ENCODE peak calls at places on chromosomes 13 and 19, in six cellular contexts. One of them, this sample, is unnamed.

GRCh38 chr19:49421039-49421877 is 2.0 kb downstream of the PTH2 start:
- DNase-seq in endothelial cell of umbilical vein: peak
- DNase-seq in GM12878: no peak
- DNase-seq in H1: peak
- DNase-seq in GM23338: peak
- DNase-seq in HCT116: no peak
- DNase-seq in this sample: peak

GRCh38 chr13:97116754-97117153 is 105.4 kb upstream of the MBNL2 start:
- DNase-seq in GM12878: no peak
- DNase-seq in GM23338: peak
- DNase-seq in endothelial cell of umbilical vein: peak
- DNase-seq in HCT116: no peak
- DNase-seq in H1: no peak
- DNase-seq in this sample: no peak

GRCh38 chr13:19586904-19587634 is 25.7 kb upstream of the TPTE2 start:
- DNase-seq in GM23338: peak
- DNase-seq in endothelial cell of umbilical vein: no peak
- DNase-seq in GM12878: peak
- DNase-seq in HCT116: no peak
- DNase-seq in H1: no peak
- DNase-seq in this sample: peak

GRCh38 chr13:98598043-98598442 is 21.1 kb upstream of the STK24 start:
- DNase-seq in H1: no peak
- DNase-seq in GM23338: peak
- DNase-seq in HCT116: no peak
- DNase-seq in endothelial cell of umbilical vein: peak
- DNase-seq in GM12878: no peak
- DNase-seq in this sample: no peak

GRCh38 chr13:36965767-36966166 is 33.4 kb downstream of the ALG5 start:
- DNase-seq in GM12878: no peak
- DNase-seq in GM23338: no peak
- DNase-seq in H1: no peak
- DNase-seq in endothelial cell of umbilical vein: peak
- DNase-seq in HCT116: peak
- DNase-seq in this sample: no peak

GRCh38 chr13:44402902-44403719 is 29.5 kb downstream of the SERP2 start:
- DNase-seq in GM23338: peak
- DNase-seq in HCT116: no peak
- DNase-seq in H1: no peak
- DNase-seq in endothelial cell of umbilical vein: no peak
- DNase-seq in GM12878: no peak
- DNase-seq in this sample: no peak

GRCh38 chr19:42252365-42253244 is 2.3 kb downstream of the ERF start:
- DNase-seq in endothelial cell of umbilical vein: no peak
- DNase-seq in GM23338: peak
- DNase-seq in H1: no peak
- DNase-seq in HCT116: no peak
- DNase-seq in GM12878: no peak
- DNase-seq in this sample: no peak

GRCh38 chr13:30859326-30859725 is 46.7 kb upstream of the MEDAG start:
- DNase-seq in HCT116: no peak
- DNase-seq in GM23338: no peak
- DNase-seq in endothelial cell of umbilical vein: peak
- DNase-seq in H1: no peak
- DNase-seq in GM12878: no peak
- DNase-seq in this sample: no peak

GRCh38 chr19:39607021-39607420 is 4.7 kb downstream of the LGALS13 start:
- DNase-seq in HCT116: no peak
- DNase-seq in H1: no peak
- DNase-seq in GM12878: no peak
- DNase-seq in endothelial cell of umbilical vein: no peak
- DNase-seq in GM23338: no peak
- DNase-seq in this sample: no peak
- TF ChIP-seq EZH2 in HCT116: no peak
- TF ChIP-seq EZH2 in H1: no peak
- TF ChIP-seq EZH2 in GM12878: no peak
- TF ChIP-seq EZH2 in endothelial cell of umbilical vein: no peak
- TF ChIP-seq EZH2 in GM23338: no peak
- TF ChIP-seq EZH2 in this sample: no peak

DNA sequence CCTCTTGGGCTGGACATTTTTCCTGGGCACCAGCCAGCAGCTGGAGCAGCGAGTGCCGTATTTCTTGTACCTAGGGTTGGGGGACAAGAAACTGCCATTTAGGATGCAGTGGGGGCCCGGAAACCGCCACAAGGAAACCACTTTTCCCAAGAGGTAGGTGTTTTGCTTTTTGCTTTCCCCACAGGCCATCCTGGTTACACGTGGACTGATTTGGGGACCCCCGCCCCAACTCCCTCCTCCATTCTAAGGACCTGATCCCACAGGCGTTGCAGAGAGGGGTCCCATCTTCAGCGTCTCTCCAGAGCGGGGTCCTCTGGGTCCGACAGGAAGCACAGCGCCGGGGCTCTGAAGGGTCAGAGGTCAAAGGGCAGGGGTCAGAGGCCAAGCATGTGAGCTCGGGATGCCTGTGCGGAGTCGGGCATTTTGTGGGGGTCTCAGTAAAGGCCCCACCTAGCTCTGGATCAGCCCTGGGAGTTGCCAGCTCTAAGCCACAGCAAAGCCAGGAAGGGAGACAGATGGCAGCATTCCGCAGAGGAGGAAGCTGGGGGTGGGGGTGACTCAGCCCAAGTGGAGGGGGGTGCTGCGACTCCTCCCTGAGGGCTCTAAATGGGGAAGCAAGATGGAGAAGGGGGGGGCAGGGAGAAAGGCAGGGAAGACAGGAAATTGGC is 4.3 kb downstream of the ZGLP1 start:
- DNase-seq in H1: no peak
- DNase-seq in endothelial cell of umbilical vein: no peak
- DNase-seq in HCT116: no peak
- DNase-seq in GM12878: no peak
- DNase-seq in GM23338: no peak
- DNase-seq in this sample: no peak
- TF ChIP-seq POLR2AphosphoS5 in H1: no peak
- TF ChIP-seq POLR2AphosphoS5 in endothelial cell of umbilical vein: no peak
- TF ChIP-seq POLR2AphosphoS5 in HCT116: no peak
- TF ChIP-seq POLR2AphosphoS5 in GM12878: no peak
- TF ChIP-seq POLR2AphosphoS5 in GM23338: no peak
- TF ChIP-seq POLR2AphosphoS5 in this sample: no peak

DNA sequence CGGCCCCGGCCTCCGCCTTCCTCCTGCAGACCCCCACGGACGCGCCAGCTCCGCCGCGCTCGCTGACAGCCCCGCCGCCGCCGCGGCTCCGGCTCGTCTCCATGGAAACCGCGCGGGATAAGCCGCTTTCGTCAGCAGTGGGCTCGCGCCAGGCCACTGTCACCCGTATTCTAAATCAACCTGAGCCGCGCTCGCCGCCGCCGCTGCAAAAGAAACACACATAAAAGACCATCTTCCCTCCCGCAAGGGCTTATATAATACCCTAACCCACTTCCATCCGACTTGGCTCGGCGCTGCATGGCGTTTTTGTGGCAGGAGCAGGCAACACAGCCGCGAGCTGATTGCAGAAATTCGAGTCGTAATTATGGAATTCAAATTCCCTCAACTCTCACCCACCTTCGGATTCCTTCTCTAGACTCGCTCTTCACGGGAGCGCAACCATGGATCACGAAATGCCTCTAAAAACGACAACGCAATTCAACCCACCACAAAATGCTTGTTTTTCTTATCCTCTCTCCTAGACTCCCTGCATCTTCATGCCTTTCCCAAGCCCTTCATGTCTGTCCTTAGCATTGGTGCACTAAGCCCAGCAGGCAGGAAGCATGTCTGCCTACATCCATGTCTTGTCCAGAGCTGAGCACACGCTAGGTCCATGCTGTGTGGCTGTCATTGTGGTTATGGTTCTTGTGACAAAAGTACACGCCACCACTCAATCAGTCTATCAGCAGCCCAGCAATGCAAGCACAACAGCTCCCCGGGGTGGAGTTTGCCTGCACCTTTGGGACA is at the start of gene AMER2:
- DNase-seq in GM23338: peak
- DNase-seq in GM12878: no peak
- DNase-seq in H1: peak
- DNase-seq in HCT116: no peak
- DNase-seq in endothelial cell of umbilical vein: peak
- DNase-seq in this sample: no peak
- TF ChIP-seq EZH2 in GM23338: peak
- TF ChIP-seq EZH2 in GM12878: peak
- TF ChIP-seq EZH2 in H1: peak
- TF ChIP-seq EZH2 in HCT116: no peak
- TF ChIP-seq EZH2 in endothelial cell of umbilical vein: peak
- TF ChIP-seq EZH2 in this sample: no peak

GRCh38 chr19:54206831-54207177 is 6.1 kb downstream of the RPS9 start:
- DNase-seq in endothelial cell of umbilical vein: no peak
- DNase-seq in GM12878: no peak
- DNase-seq in GM23338: no peak
- DNase-seq in HCT116: no peak
- DNase-seq in H1: no peak
- DNase-seq in this sample: no peak
- TF ChIP-seq POLR2AphosphoS5 in endothelial cell of umbilical vein: no peak
- TF ChIP-seq POLR2AphosphoS5 in GM12878: no peak
- TF ChIP-seq POLR2AphosphoS5 in GM23338: no peak
- TF ChIP-seq POLR2AphosphoS5 in HCT116: no peak
- TF ChIP-seq POLR2AphosphoS5 in H1: peak
- TF ChIP-seq POLR2AphosphoS5 in this sample: no peak

GRCh38 chr19:46014534-46014933 is 8.3 kb downstream of the PGLYRP1 start:
- DNase-seq in H1: no peak
- DNase-seq in GM12878: no peak
- DNase-seq in GM23338: no peak
- DNase-seq in endothelial cell of umbilical vein: no peak
- DNase-seq in HCT116: no peak
- DNase-seq in this sample: no peak
- TF ChIP-seq EZH2 in H1: no peak
- TF ChIP-seq EZH2 in GM12878: no peak
- TF ChIP-seq EZH2 in GM23338: no peak
- TF ChIP-seq EZH2 in endothelial cell of umbilical vein: no peak
- TF ChIP-seq EZH2 in HCT116: no peak
- TF ChIP-seq EZH2 in this sample: no peak

GRCh38 chr19:38786572-38787265 is 2.3 kb upstream of the LGALS7B start:
- DNase-seq in H1: no peak
- DNase-seq in GM23338: no peak
- DNase-seq in HCT116: no peak
- DNase-seq in GM12878: no peak
- DNase-seq in endothelial cell of umbilical vein: no peak
- DNase-seq in this sample: no peak
- TF ChIP-seq POLR2AphosphoS5 in H1: no peak
- TF ChIP-seq POLR2AphosphoS5 in GM23338: no peak
- TF ChIP-seq POLR2AphosphoS5 in HCT116: no peak
- TF ChIP-seq POLR2AphosphoS5 in GM12878: no peak
- TF ChIP-seq POLR2AphosphoS5 in endothelial cell of umbilical vein: no peak
- TF ChIP-seq POLR2AphosphoS5 in this sample: no peak

DNA sequence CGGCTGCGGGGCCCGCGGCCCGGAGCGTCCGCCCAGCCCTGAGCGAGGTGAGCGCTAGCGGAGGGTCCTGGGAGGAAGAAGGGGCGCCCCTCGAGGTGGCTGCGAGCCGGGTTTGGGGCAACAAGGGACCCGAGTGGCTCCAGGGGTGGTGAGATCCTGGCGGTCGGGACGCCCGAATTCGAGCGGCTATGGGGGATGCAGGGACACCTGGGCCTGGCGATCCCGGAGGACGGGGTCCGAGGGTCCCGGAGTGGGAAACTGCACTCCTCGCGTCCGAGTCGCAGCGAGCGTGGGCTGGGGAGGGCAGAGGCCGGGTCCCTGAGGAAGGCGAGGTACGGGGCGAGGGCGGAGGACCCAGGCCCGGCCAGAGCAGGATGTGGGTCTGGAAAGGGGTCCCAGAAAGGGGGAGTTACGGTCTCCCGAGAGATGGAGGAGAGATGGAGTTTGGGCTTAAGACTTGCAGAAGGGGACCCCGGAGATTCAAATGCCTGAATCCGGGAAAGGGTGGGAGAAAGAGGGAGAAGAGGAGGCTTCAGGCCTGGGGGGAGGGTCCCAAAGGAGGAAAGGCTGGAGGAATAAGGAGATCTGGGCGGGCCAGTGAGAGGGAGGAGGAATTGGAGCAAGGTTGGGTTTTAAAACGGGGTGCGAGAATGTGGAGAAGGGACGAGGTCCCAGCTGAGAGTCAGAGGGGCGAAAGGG is 542 bp downstream of the CACNG7 start:
- DNase-seq in GM12878: no peak
- DNase-seq in HCT116: no peak
- DNase-seq in H1: peak
- DNase-seq in endothelial cell of umbilical vein: no peak
- DNase-seq in GM23338: peak
- DNase-seq in this sample: no peak
- TF ChIP-seq EZH2 in GM12878: no peak
- TF ChIP-seq EZH2 in HCT116: no peak
- TF ChIP-seq EZH2 in H1: no peak
- TF ChIP-seq EZH2 in endothelial cell of umbilical vein: peak
- TF ChIP-seq EZH2 in GM23338: no peak
- TF ChIP-seq EZH2 in this sample: peak

DNA sequence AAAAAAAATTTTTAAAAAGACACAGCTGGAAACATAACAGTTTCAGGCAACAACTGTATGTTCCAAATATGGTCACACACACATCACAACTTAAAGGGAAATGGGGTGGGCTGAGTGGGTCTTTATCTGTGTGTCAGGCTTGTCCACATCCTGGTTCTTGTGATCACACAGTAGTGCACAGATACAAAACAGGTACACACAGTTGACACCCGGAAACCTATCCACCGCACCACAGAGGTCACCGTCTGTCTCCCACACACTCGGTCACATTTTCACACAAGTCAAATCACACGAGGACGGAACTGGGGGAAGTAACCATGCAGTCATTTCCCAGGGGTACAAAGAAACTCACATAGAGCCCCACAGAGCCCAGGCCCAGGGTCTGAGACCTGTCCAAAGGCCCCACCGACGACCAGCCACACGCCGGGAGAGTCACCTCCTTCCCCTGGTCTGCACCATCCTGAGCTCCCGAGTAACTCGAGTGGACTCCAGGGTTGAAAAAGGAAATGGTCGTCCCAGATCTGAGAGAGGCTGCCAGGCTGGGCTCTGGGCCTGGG is 1.4 kb upstream of the PPAN start:
- DNase-seq in H1: no peak
- DNase-seq in endothelial cell of umbilical vein: no peak
- DNase-seq in GM23338: no peak
- DNase-seq in GM12878: peak
- DNase-seq in HCT116: no peak
- DNase-seq in this sample: no peak
- TF ChIP-seq POLR2AphosphoS5 in H1: no peak
- TF ChIP-seq POLR2AphosphoS5 in endothelial cell of umbilical vein: no peak
- TF ChIP-seq POLR2AphosphoS5 in GM23338: no peak
- TF ChIP-seq POLR2AphosphoS5 in GM12878: peak
- TF ChIP-seq POLR2AphosphoS5 in HCT116: no peak
- TF ChIP-seq POLR2AphosphoS5 in this sample: no peak

This sample was measured in SK-N-MC.